ENCODE peak calls at places on chromosome 22, in eight cellular contexts. G is A549, U is upper lobe of left lung, N is esophagus squamous epithelium, R is right lobe of liver, D is uterus, F is endothelial cell of umbilical vein, T is body of pancreas. A is an unnamed sample.

GRCh38 chr22:45229181-45229580 is 11.5 kb downstream of the KIAA0930 start:
- DNase-seq in G (no peak), U (no peak), N (no peak), R (no peak), D (no peak), F (no peak), T (no peak), A (no peak)

GRCh38 chr22:46547179-46547882 is 9.9 kb upstream of the CELSR1 start:
- DNase-seq in G (no peak), U (peak; percentile 61), N (no peak), R (no peak), D (no peak), F (peak; percentile 24), T (peak; percentile 33), A (peak; percentile 42)

GRCh38 chr22:45846952-45847351 is 130.0 kb downstream of the WNT7B start:
- DNase-seq in G (no peak), U (no peak), N (no peak), R (no peak), D (no peak), F (no peak), T (no peak), A (no peak)

GRCh38 chr22:17891427-17892167 is 117.3 kb upstream of the BID start:
- DNase-seq in G (peak; percentile 7), U (no peak), N (no peak), R (peak; percentile 78), D (no peak), F (no peak), T (peak; percentile 44), A (peak; percentile 88)

GRCh38 chr22:33921576-33922181 is 1.4 kb upstream of the LARGE1 start:
- DNase-seq in G (peak; percentile 8), U (peak; percentile 63), N (no peak), R (peak; percentile 68), D (peak; percentile 70), F (no peak), T (peak; percentile 56), A (peak; percentile 73)

GRCh38 chr22:37501176-37501609 is 15.0 kb upstream of the MFNG start:
- DNase-seq in G (no peak), U (peak; percentile 61), N (no peak), R (peak; percentile 80), D (no peak), F (peak; percentile 47), T (peak; percentile 40), A (no peak)

GRCh38 chr22:45604239-45604711 is 67.4 kb upstream of the ATXN10 start:
- DNase-seq in G (peak; percentile 85), U (no peak), N (no peak), R (no peak), D (no peak), F (no peak), T (no peak), A (no peak)

GRCh38 chr22:44683237-44683636 is 18.8 kb upstream of the PRR5 start:
- DNase-seq in G (no peak), U (no peak), N (no peak), R (no peak), D (no peak), F (no peak), T (no peak), A (no peak)

GRCh38 chr22:26589845-26590524 is at the start of gene TPST2:
- DNase-seq in G (peak; percentile 33), U (peak; percentile 85), N (no peak), R (peak; percentile 90), D (peak; percentile 68), F (peak; percentile 76), T (peak; percentile 83), A (peak; percentile 90)

GRCh38 chr22:38069372-38070249 is 12.4 kb downstream of the PICK1 start:
- DNase-seq in G (no peak), U (no peak), N (no peak), R (peak; percentile 45), D (peak; percentile 71), F (peak; percentile 25), T (no peak), A (no peak)

GRCh38 chr22:45867118-45867905 is 109.7 kb downstream of the WNT7B start:
- DNase-seq in G (no peak), U (no peak), N (no peak), R (peak; percentile 47), D (no peak), F (no peak), T (peak; percentile 29), A (no peak)

GRCh38 chr22:22884888-22885840 is 2.5 kb upstream of the IGLL5 start:
- DNase-seq in G (no peak), U (peak; percentile 19), N (no peak), R (no peak), D (no peak), F (no peak), T (no peak), A (peak; percentile 93)

DNA sequence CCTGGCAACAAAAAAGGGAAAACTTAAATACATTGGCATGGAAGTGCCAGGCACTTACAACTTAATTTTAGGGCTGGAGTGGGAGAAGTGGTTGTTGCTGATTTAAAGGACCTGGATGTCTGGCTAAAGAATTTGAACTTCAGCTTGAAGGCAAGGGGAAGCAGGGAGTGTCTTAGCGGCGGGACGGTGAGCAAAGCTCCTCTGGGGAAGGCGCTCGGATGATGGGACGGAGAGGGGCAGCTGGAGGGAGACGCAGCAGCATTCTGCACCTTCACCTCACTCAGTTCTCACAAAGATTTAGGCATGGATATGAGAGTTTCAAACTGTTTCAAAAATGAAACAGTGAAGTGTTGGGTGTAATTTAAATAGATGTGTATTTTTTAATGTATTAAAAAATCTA is 967.1 kb downstream of the BRD1 start:
- DNase-seq in G (no peak), U (peak; percentile 5), N (no peak), R (no peak), D (no peak), F (no peak), T (no peak), A (no peak)
- H3K4me3 ChIP-seq in G (no peak overlapping the region), U (no peak overlapping the region), N (no peak overlapping the region), R (no peak overlapping the region), D (no peak overlapping the region), F (no peak overlapping the region), T (no peak overlapping the region), A (no peak overlapping the region)

DNA sequence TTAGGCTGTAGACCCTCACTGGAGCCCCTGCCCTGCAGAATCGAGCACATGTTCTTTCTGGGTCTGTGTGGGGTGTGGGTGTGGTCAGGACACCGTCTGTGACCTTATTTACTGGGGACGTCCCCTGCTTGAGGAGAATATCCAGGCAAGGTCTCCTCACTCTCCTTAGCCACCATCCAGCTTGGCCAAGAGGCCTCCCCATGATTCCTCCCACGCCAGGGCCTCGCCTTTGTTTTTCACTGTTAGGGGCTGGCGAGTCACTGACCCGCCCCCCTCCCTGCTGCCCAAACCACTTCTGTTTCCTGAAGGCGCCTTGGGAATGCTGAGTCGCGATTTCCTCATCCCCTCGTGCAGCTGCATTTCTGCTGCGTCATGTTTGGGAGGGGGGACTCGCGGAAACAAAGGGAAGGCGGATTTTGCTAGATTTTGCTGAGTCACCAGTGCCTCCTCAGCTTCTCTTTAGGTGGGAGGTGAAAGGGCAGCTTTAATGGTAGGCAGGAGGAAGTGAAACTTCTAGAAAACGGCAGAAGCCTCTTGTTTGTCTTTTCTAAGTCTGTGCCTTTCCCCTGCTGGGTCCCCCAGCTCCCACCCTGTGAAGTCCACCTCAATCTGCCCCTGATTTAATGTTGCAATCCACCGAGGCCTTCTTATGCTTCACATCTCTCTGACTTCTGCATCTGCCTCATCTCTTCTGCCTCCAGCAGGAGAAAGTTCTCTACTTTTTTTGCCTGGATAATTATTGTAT is 4.0 kb upstream of the HMOX1 start:
- DNase-seq in G (peak; percentile 75), U (peak; percentile 97), N (peak; percentile 60), R (peak; percentile 88), D (peak; percentile 98), F (peak; percentile 99), T (peak; percentile 95), A (peak; percentile 86)
- TF ChIP-seq POLR2A in G (no peak), U (peak; percentile 63), N (no peak), R (no peak), D (peak; percentile 11), F (peak; percentile 39), T (peak; percentile 14), A (no peak)

GRCh38 chr22:30317778-30318177 is 9.0 kb downstream of the TBC1D10A start:
- DNase-seq in G (no peak), U (no peak), N (no peak), R (no peak), D (no peak), F (no peak), T (no peak), A (no peak)
- H3K4me1 ChIP-seq in G (peaks cover 23% of the 10 kb centered on the region), U (peaks cover 64% of the 10 kb centered on the region), N (peaks cover 100% of the 10 kb centered on the region), R (peaks cover 72% of the 10 kb centered on the region), D (no peaks in the 10 kb centered on the region), F (no peaks in the 10 kb centered on the region), T (peaks cover 42% of the 10 kb centered on the region), A (peaks cover 15% of the 10 kb centered on the region)

GRCh38 chr22:40107244-40107643 is 70.5 kb upstream of the TNRC6B start:
- DNase-seq in G (no peak), U (no peak), N (no peak), R (no peak), D (no peak), F (no peak), T (no peak), A (no peak)

GRCh38 chr22:40112595-40112994 is 65.1 kb upstream of the TNRC6B start:
- DNase-seq in G (no peak), U (no peak), N (no peak), R (no peak), D (no peak), F (no peak), T (no peak), A (no peak)

GRCh38 chr22:40114411-40114810 is 63.3 kb upstream of the TNRC6B start:
- DNase-seq in G (no peak), U (no peak), N (no peak), R (no peak), D (no peak), F (no peak), T (no peak), A (no peak)

GRCh38 chr22:40107756-40108437 is 69.8 kb upstream of the TNRC6B start:
- DNase-seq in G (no peak), U (peak; percentile 25), N (no peak), R (no peak), D (peak; percentile 18), F (no peak), T (peak; percentile 50), A (no peak)

GRCh38 chr22:40111451-40111850 is 66.3 kb upstream of the TNRC6B start:
- DNase-seq in G (no peak), U (no peak), N (no peak), R (no peak), D (no peak), F (no peak), T (no peak), A (no peak)
- H3K4me3 ChIP-seq in G (no peak overlapping the region), U (no peak overlapping the region), N (no peak overlapping the region), R (no peak overlapping the region), D (no peak overlapping the region), F (no peak overlapping the region), T (no peak overlapping the region), A (no peak overlapping the region)

A was measured in Peyer's patch.